ENCODE peak calls at places on chromosomes 3 and 15, in six cellular contexts. F is H4; X is stimulated activated CD4-positive, alpha-beta T cell treated with anti-CD3 and anti-CD28 coated beads, TNF-alpha, amount 100 ng/mL, for 4 hours; Z is aorta; E is cardiac fibroblast; S is pulmonary artery endothelial cell. H is an unnamed sample.

GRCh38 chr3:138097192-138097829 is 18.1 kb downstream of the DZIP1L start:
- DNase-seq in S (no peak), F (no peak), X (no peak), Z (no peak), E (no peak), H (no peak)

GRCh38 chr3:179943097-179943880 is 93.4 kb downstream of the PEX5L start:
- DNase-seq in Z (no peak), E (no peak), F (no peak), S (no peak), X (no peak), H (no peak)

GRCh38 chr3:150786791-150787190 is 23.8 kb upstream of the SIAH2 start:
- DNase-seq in E (no peak), F (no peak), S (no peak), X (no peak), Z (no peak), H (no peak)

GRCh38 chr3:183114779-183115178 is 15.5 kb upstream of the MCCC1 start:
- DNase-seq in X (no peak), E (no peak), Z (no peak), F (no peak), S (no peak), H (no peak)

GRCh38 chr15:39465843-39466242 is 115.0 kb upstream of the THBS1 start:
- DNase-seq in X (no peak), E (no peak), Z (no peak), S (no peak), F (no peak), H (no peak)

GRCh38 chr15:66096711-66097058 is 156.9 kb downstream of the MEGF11 start:
- DNase-seq in Z (no peak), S (no peak), X (no peak), E (no peak), F (no peak), H (no peak)

GRCh38 chr3:105359098-105359762 is 7.5 kb upstream of the ALCAM start:
- DNase-seq in F (peak; percentile 13), X (no peak), Z (no peak), E (peak; percentile 65), S (no peak), H (no peak)

GRCh38 chr3:167125612-167126407 is 254.3 kb downstream of the ZBBX start:
- DNase-seq in S (no peak), F (no peak), E (no peak), X (no peak), Z (no peak), H (no peak)

GRCh38 chr15:73856458-73857192 is 16.7 kb upstream of the TBC1D21 start:
- DNase-seq in Z (no peak), F (no peak), E (no peak), S (no peak), X (no peak), H (no peak)

GRCh38 chr15:25933456-25934158 is 70.5 kb upstream of the ATP10A start:
- DNase-seq in S (no peak), X (peak; percentile 51), F (peak; percentile 39), Z (peak; percentile 91), E (peak; percentile 84), H (peak; percentile 24)

GRCh38 chr3:112104774-112105173 is 18.6 kb downstream of the C3orf52 start:
- DNase-seq in X (no peak), Z (no peak), E (no peak), F (no peak), S (no peak), H (no peak)

GRCh38 chr15:68151277-68151676 is 53.9 kb downstream of the CALML4 start:
- DNase-seq in X (no peak), S (no peak), Z (no peak), F (no peak), E (no peak), H (no peak)

GRCh38 chr15:79065744-79066376 is 24.7 kb downstream of the RASGRF1 start:
- DNase-seq in E (no peak), S (no peak), Z (peak; percentile 5), X (no peak), F (no peak), H (no peak)

GRCh38 chr3:108250626-108251025 is 28.4 kb upstream of the IFT57 start:
- DNase-seq in F (peak; percentile 18), Z (no peak), X (no peak), S (no peak), E (peak; percentile 12), H (no peak)

GRCh38 chr3:94417963-94418455 is 355.1 kb downstream of the NSUN3 start:
- DNase-seq in E (no peak), X (no peak), S (no peak), F (no peak), Z (no peak), H (no peak)

GRCh38 chr3:5787863-5788488 is 600.5 kb downstream of the EDEM1 start:
- DNase-seq in F (peak; percentile 8), X (no peak), E (no peak), Z (no peak), S (no peak), H (no peak)

H was measured in activated B cell treated with CpG ODN at 0.5 μM for 24 hours.